ENCODE peak calls at places on chromosomes 5 and 9, in nine cellular contexts. P, H, V, M, A, T, W, C and U are unnamed samples.

GRCh38 chr5:136132087-136132486 is 558 bp upstream of the SMAD5 start:
- DNase-seq in P (peak; percentile 59), H (no peak), V (no peak), M (no peak), A (no peak), T (no peak), W (no peak), C (no peak), U (peak; percentile 9)

GRCh38 chr9:105390901-105391300 is 56.9 kb upstream of the FSD1L start:
- DNase-seq in P (no peak), H (no peak), V (no peak), M (no peak), A (no peak), T (no peak), W (no peak), C (no peak), U (no peak)

GRCh38 chr5:112154940-112155686 is 264.0 kb downstream of the EPB41L4A start:
- DNase-seq in P (no peak), H (no peak), V (no peak), M (no peak), A (no peak), T (no peak), W (no peak), C (no peak), U (no peak)

GRCh38 chr9:133731876-133732321 is 6.3 kb downstream of the SARDH start:
- DNase-seq in P (no peak), H (peak; percentile 20), V (no peak), M (peak; percentile 55), A (peak; percentile 81), T (peak; percentile 62), W (peak; percentile 81), C (no peak), U (no peak)

GRCh38 chr5:136004436-136004835 is 24.4 kb upstream of the TGFBI start:
- DNase-seq in P (no peak), H (no peak), V (no peak), M (no peak), A (no peak), T (no peak), W (no peak), C (no peak), U (peak; percentile 59)

GRCh38 chr5:175735701-175736100 is 77.8 kb downstream of the HRH2 start:
- DNase-seq in P (no peak), H (no peak), V (no peak), M (no peak), A (no peak), T (no peak), W (no peak), C (no peak), U (no peak)

GRCh38 chr9:89178162-89179120 is at the start of gene SHC3:
- DNase-seq in P (no peak), H (no peak), V (no peak), M (peak; percentile 58), A (no peak), T (no peak), W (peak; percentile 82), C (no peak), U (peak; percentile 17)

GRCh38 chr5:160213537-160213936 is 15.8 kb upstream of the FABP6 start:
- DNase-seq in P (no peak), H (no peak), V (no peak), M (no peak), A (peak; percentile 12), T (no peak), W (no peak), C (no peak), U (no peak)

GRCh38 chr9:3516667-3517330 is 9.0 kb downstream of the RFX3 start:
- DNase-seq in P (no peak), H (no peak), V (no peak), M (no peak), A (no peak), T (no peak), W (no peak), C (no peak), U (no peak)

GRCh38 chr5:149445739-149446369 is 66.8 kb upstream of the IL17B start:
- DNase-seq in P (no peak), H (no peak), V (peak; percentile 88), M (peak; percentile 96), A (no peak), T (no peak), W (peak; percentile 90), C (no peak), U (peak; percentile 100)

GRCh38 chr9:129714393-129715051 is 38.3 kb downstream of the PTGES start:
- DNase-seq in P (no peak), H (no peak), V (no peak), M (no peak), A (no peak), T (no peak), W (no peak), C (no peak), U (no peak)

GRCh38 chr5:87762631-87763030 is 349.9 kb upstream of the CCNH start:
- DNase-seq in P (no peak), H (no peak), V (no peak), M (no peak), A (no peak), T (no peak), W (no peak), C (no peak), U (no peak)

GRCh38 chr5:7869474-7870136 is 657 bp downstream of the MTRR start:
- DNase-seq in P (no peak), H (peak; percentile 36), V (no peak), M (no peak), A (peak; percentile 18), T (no peak), W (no peak), C (no peak), U (no peak)